ENCODE peak calls at places on chromosomes 5 and 9, in six cellular contexts. S is aorta; X is left ventricle myocardium inferior; U is Panc1; W is CD4-positive, alpha-beta memory T cell; Z is esophagus squamous epithelium. A is an unnamed sample.
A peak's percentile ranks its signal among the peaks of the same experiment; 100 is the strongest.

GRCh38 chr5:157280511-157280910 is 14.6 kb downstream of the CYFIP2 start:
- DNase-seq in S (no peak), X (no peak), U (no peak), W (no peak), Z (no peak), A (no peak)

GRCh38 chr5:94908889-94909480 is 290.5 kb downstream of the SLF1 start:
- DNase-seq in S (no peak), X (no peak), U (no peak), W (no peak), Z (no peak), A (no peak)

GRCh38 chr5:21680196-21680595 is 1172.9 kb downstream of the CDH12 start:
- DNase-seq in S (no peak), X (no peak), U (no peak), W (no peak), Z (no peak), A (no peak)

GRCh38 chr5:1406681-1407640 is 38.3 kb downstream of the SLC6A3 start:
- DNase-seq in S (peak; percentile 63), X (peak; percentile 9), U (no peak), W (no peak), Z (no peak), A (no peak)

GRCh38 chr9:4118666-4119065 is 181.2 kb downstream of the GLIS3 start:
- DNase-seq in S (no peak), X (no peak), U (no peak), W (no peak), Z (no peak), A (no peak)

GRCh38 chr9:73683862-73684591 is 532.4 kb downstream of the ANXA1 start:
- DNase-seq in S (no peak), X (no peak), U (peak; percentile 15), W (no peak), Z (no peak), A (no peak)

GRCh38 chr5:57175586-57175985 is 1.7 kb downstream of the GPBP1 start:
- DNase-seq in S (no peak), X (no peak), U (no peak), W (peak; percentile 32), Z (no peak), A (peak; percentile 18)

GRCh38 chr9:6090272-6090671 is 74.8 kb upstream of the RANBP6 start:
- DNase-seq in S (no peak), X (no peak), U (no peak), W (no peak), Z (no peak), A (no peak)

GRCh38 chr5:107518219-107519015 is 152.3 kb downstream of the EFNA5 start:
- DNase-seq in S (no peak), X (no peak), U (no peak), W (no peak), Z (no peak), A (no peak)

GRCh38 chr9:93659044-93659836 is 82.9 kb downstream of the PHF2 start:
- DNase-seq in S (peak; percentile 60), X (peak; percentile 3), U (no peak), W (no peak), Z (no peak), A (no peak)

GRCh38 chr9:94740191-94740874 is 13.8 kb downstream of the AOPEP start:
- DNase-seq in S (no peak), X (no peak), U (no peak), W (no peak), Z (no peak), A (no peak)

GRCh38 chr9:136615631-136616306 is 46.9 kb upstream of the EGFL7 start:
- DNase-seq in S (no peak), X (peak; percentile 15), U (no peak), W (no peak), Z (no peak), A (no peak)

GRCh38 chr5:107424461-107424860 is 246.3 kb downstream of the EFNA5 start:
- DNase-seq in S (no peak), X (no peak), U (no peak), W (no peak), Z (no peak), A (no peak)

GRCh38 chr5:90985341-90985740 is 397.8 kb downstream of the ARRDC3 start:
- DNase-seq in S (no peak), X (no peak), U (no peak), W (no peak), Z (no peak), A (no peak)

GRCh38 chr9:117625154-117625553 is 79.0 kb upstream of the TLR4 start:
- DNase-seq in S (no peak), X (no peak), U (no peak), W (no peak), Z (no peak), A (no peak)

GRCh38 chr5:172918421-172919371 is 40.5 kb upstream of the RPL26L1 start:
- DNase-seq in S (no peak), X (no peak), U (no peak), W (no peak), Z (no peak), A (no peak)

DNA sequence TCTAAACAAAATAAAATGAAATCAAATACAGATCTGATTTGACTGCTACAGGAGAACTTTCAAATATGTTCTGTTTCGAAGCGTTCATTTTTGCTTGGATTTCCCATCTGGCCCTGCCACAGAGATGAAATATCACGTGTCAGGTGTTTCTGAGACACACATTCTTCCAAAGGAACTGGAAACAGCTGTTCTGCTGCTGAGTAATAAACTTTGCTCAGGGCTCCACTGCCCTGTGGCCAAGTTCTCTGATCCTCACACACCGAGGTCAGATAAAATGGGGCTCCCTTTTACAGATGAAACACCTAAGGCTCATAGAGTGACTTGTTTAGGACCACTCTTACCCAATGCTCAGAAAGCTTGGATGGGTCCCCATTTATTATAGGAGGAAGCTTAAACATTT is 42.5 kb downstream of the FRMPD1 start:
- DNase-seq in S (no peak), X (no peak), U (no peak), W (no peak), Z (no peak), A (no peak)
- H3K27me3 ChIP-seq in S (no peaks in the 10 kb centered on the region), X (peaks cover 25% of the 10 kb centered on the region), U (peaks cover 54% of the 10 kb centered on the region), W (peaks cover 4% of the 10 kb centered on the region), Z (peaks cover 59% of the 10 kb centered on the region), A (peaks cover 5% of the 10 kb centered on the region)

GRCh38 chr5:103275851-103276250 is 17.3 kb downstream of the MACIR start:
- DNase-seq in S (no peak), X (no peak), U (no peak), W (no peak), Z (no peak), A (no peak)
- H3K36me3 ChIP-seq in S (peaks cover 4% of the 10 kb centered on the region), X (peaks cover 16% of the 10 kb centered on the region), U (no peaks in the 10 kb centered on the region), W (no peaks in the 10 kb centered on the region), Z (peaks cover 12% of the 10 kb centered on the region), A (peaks cover 8% of the 10 kb centered on the region)

GRCh38 chr9:135589596-135590485 is 28.3 kb downstream of the PAEP start:
- DNase-seq in S (peak; percentile 64), X (no peak), U (no peak), W (no peak), Z (no peak), A (no peak)

GRCh38 chr9:135590486-135591079 is 29.0 kb downstream of the PAEP start:
- DNase-seq in S (peak; percentile 43), X (no peak), U (no peak), W (no peak), Z (no peak), A (no peak)

GRCh38 chr9:135592331-135592590 is 30.7 kb downstream of the PAEP start:
- DNase-seq in S (no peak), X (no peak), U (no peak), W (no peak), Z (no peak), A (no peak)

GRCh38 chr9:135591491-135592330 is 30.2 kb downstream of the PAEP start:
- DNase-seq in S (peak; percentile 47), X (no peak), U (no peak), W (no peak), Z (no peak), A (no peak)

GRCh38 chr9:135592625-135593024 is 31.1 kb downstream of the PAEP start:
- DNase-seq in S (peak; percentile 63), X (peak; percentile 9), U (no peak), W (no peak), Z (no peak), A (no peak)
- H3K27me3 ChIP-seq in S (no peaks in the 10 kb centered on the region), X (peaks cover 52% of the 10 kb centered on the region), U (peaks cover 2% of the 10 kb centered on the region), W (no peaks in the 10 kb centered on the region), Z (peaks cover 64% of the 10 kb centered on the region), A (no peaks in the 10 kb centered on the region)

GRCh38 chr9:21810881-21811280 is 8.4 kb downstream of the MTAP start:
- DNase-seq in S (no peak), X (peak; percentile 35), U (no peak), W (no peak), Z (no peak), A (no peak)

GRCh38 chr9:21812945-21813568 is 10.6 kb downstream of the MTAP start:
- DNase-seq in S (peak; percentile 87), X (peak; percentile 62), U (peak; percentile 74), W (peak; percentile 62), Z (no peak), A (peak; percentile 39)

GRCh38 chr9:21813575-21814473 is 11.4 kb downstream of the MTAP start:
- DNase-seq in S (no peak), X (peak; percentile 20), U (peak; percentile 64), W (peak; percentile 74), Z (peak; percentile 8), A (peak; percentile 64)

GRCh38 chr9:21811914-21812313 is 9.5 kb downstream of the MTAP start:
- DNase-seq in S (no peak), X (no peak), U (no peak), W (no peak), Z (no peak), A (no peak)

DNA sequence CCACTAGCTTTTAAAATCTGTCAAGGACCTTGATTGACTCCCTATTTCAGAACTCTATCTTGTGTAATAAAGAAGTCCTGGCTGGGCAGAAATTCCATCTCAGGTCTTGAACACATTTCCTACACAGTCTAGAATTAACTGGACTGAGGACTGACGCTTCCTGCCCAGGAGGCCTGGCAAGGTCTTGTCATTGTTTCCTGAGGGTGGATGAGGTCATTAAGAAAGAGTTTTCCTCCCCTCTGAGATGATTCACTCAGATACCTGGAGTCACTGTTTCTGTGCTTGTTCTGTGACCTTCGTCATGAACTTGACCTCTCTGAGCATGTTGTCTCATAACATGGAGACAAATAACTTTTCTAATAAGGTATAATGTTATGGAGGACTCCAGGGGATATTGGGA is 10.0 kb downstream of the MTAP start:
- DNase-seq in S (no peak), X (no peak), U (peak; percentile 60), W (no peak), Z (no peak), A (no peak)
- H3K36me3 ChIP-seq in S (peaks cover 10% of the 10 kb centered on the region), X (peaks cover 28% of the 10 kb centered on the region), U (peaks cover 12% of the 10 kb centered on the region), W (peaks cover 16% of the 10 kb centered on the region), Z (peaks cover 62% of the 10 kb centered on the region), A (peaks cover 25% of the 10 kb centered on the region)

GRCh38 chr9:14349818-14350333 is 35.9 kb upstream of the NFIB start:
- DNase-seq in S (no peak), X (no peak), U (no peak), W (no peak), Z (no peak), A (no peak)
- H3K27me3 ChIP-seq in S (no peaks in the 10 kb centered on the region), X (no peaks in the 10 kb centered on the region), U (no peaks in the 10 kb centered on the region), W (peaks cover 14% of the 10 kb centered on the region), Z (peaks cover 70% of the 10 kb centered on the region), A (peaks cover 26% of the 10 kb centered on the region)

DNA sequence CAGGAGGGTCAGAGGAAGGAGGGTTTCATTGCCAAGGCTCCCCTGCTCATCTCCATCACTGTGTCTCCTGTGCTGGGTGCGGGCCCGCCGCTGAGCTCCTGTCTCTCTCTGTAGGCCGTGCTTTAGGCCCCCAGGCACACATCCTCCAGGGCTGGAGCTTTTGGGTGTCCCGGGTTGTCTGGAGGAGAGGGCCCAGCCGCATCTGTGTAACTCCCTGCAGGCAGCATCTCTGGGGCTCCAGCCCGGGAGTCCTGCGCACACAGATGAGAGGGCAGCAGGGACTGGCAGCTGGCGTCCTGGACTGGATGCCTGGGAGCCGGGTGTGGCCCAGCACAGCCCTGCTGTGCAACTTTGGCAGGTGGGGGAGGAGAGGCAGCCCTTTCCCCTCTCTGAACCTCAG is 40.2 kb downstream of the LRSAM1 start:
- DNase-seq in S (no peak), X (no peak), U (no peak), W (no peak), Z (no peak), A (no peak)
- H3K36me3 ChIP-seq in S (peaks cover 7% of the 10 kb centered on the region), X (peaks cover 90% of the 10 kb centered on the region), U (no peaks in the 10 kb centered on the region), W (peaks cover 9% of the 10 kb centered on the region), Z (peaks cover 99% of the 10 kb centered on the region), A (peaks cover 27% of the 10 kb centered on the region)

GRCh38 chr9:123371228-123371584 is 15.2 kb downstream of the CRB2 start:
- DNase-seq in S (no peak), X (no peak), U (no peak), W (no peak), Z (no peak), A (no peak)
- H3K27me3 ChIP-seq in S (no peaks in the 10 kb centered on the region), X (peaks cover 93% of the 10 kb centered on the region), U (no peaks in the 10 kb centered on the region), W (peaks cover 17% of the 10 kb centered on the region), Z (peaks cover 98% of the 10 kb centered on the region), A (peaks cover 12% of the 10 kb centered on the region)